ENCODE peak calls at places on chromosomes 5 and 9, in nine cellular contexts. G is mucosa of gallbladder; A is activated CD4-positive, alpha-beta T cell treated with anti-CD3 and anti-CD28 coated beads for 36 hours; Y is astrocyte of the spinal cord; R is Kasumi-1; H is activated CD8-positive, alpha-beta memory T cell treated with anti-CD3 and anti-CD28 coated beads, Interleukin-2, amount 50 U/mL, for 4 hours; B is activated naive CD4-positive, alpha-beta T cell treated with Interleukin-2 at 50 U/mL for 16 hours; V is OCI-LY7; T is fibroblast of the conjunctiva. U is an unnamed sample.

GRCh38 chr5:137921931-137922330 is 32.7 kb downstream of the PKD2L2 start:
- DNase-seq in G (no peak), A (no peak), Y (peak; percentile 43), R (no peak), H (no peak), B (no peak), V (no peak), T (no peak), U (no peak)

GRCh38 chr9:35938474-35939145 is 19.3 kb downstream of the OR2S2 start:
- DNase-seq in G (no peak), A (no peak), Y (no peak), R (no peak), H (no peak), B (no peak), V (peak; percentile 37), T (no peak), U (no peak)

GRCh38 chr5:73171495-73171894 is 1.5 kb upstream of the TMEM174 start:
- DNase-seq in G (no peak), A (no peak), Y (no peak), R (no peak), H (no peak), B (no peak), V (no peak), T (no peak), U (no peak)

GRCh38 chr9:82167296-82167695 is 178.7 kb downstream of the SPATA31D1 start:
- DNase-seq in G (no peak), A (no peak), Y (no peak), R (no peak), H (no peak), B (no peak), V (no peak), T (no peak), U (no peak)

GRCh38 chr5:111668713-111669112 is 88.3 kb downstream of the NREP start:
- DNase-seq in G (no peak), A (no peak), Y (no peak), R (no peak), H (no peak), B (no peak), V (no peak), T (no peak), U (no peak)

GRCh38 chr5:56522972-56523371 is 289.8 kb upstream of the ANKRD55 start:
- DNase-seq in G (no peak), A (no peak), Y (no peak), R (no peak), H (no peak), B (no peak), V (no peak), T (no peak), U (no peak)

GRCh38 chr9:89425024-89425805 is 72.7 kb downstream of the SEMA4D start:
- DNase-seq in G (no peak), A (no peak), Y (peak; percentile 9), R (no peak), H (peak; percentile 51), B (no peak), V (no peak), T (no peak), U (peak; percentile 25)

GRCh38 chr9:124384849-124385248 is 30.4 kb downstream of the PSMB7 start:
- DNase-seq in G (no peak), A (no peak), Y (no peak), R (no peak), H (no peak), B (no peak), V (no peak), T (no peak), U (no peak)

GRCh38 chr9:16787724-16788123 is 82.7 kb downstream of the BNC2 start:
- DNase-seq in G (no peak), A (no peak), Y (peak; percentile 34), R (no peak), H (no peak), B (no peak), V (no peak), T (no peak), U (no peak)

GRCh38 chr5:178435321-178436238 is 154.6 kb downstream of the COL23A1 start:
- DNase-seq in G (no peak), A (no peak), Y (no peak), R (no peak), H (no peak), B (no peak), V (no peak), T (no peak), U (no peak)

GRCh38 chr9:120099064-120099463 is 480.9 kb downstream of the CDK5RAP2 start:
- DNase-seq in G (no peak), A (no peak), Y (no peak), R (no peak), H (no peak), B (no peak), V (no peak), T (no peak), U (no peak)

GRCh38 chr5:73120222-73121108 is at the start of gene TMEM171:
- DNase-seq in G (peak; percentile 45), A (peak; percentile 10), Y (peak; percentile 37), R (peak; percentile 3), H (no peak), B (no peak), V (no peak), T (no peak), U (no peak)

GRCh38 chr9:131700765-131701433 is 39.0 kb downstream of the RAPGEF1 start:
- DNase-seq in G (no peak), A (no peak), Y (no peak), R (peak; percentile 22), H (no peak), B (no peak), V (no peak), T (no peak), U (no peak)

GRCh38 chr9:109730228-109730627 is 49.8 kb upstream of the PALM2AKAP2 start:
- DNase-seq in G (peak; percentile 26), A (no peak), Y (no peak), R (no peak), H (no peak), B (no peak), V (no peak), T (no peak), U (no peak)

GRCh38 chr9:120985759-120986353 is 59.3 kb upstream of the TRAF1 start:
- DNase-seq in G (peak; percentile 12), A (no peak), Y (peak; percentile 64), R (peak; percentile 71), H (no peak), B (no peak), V (peak; percentile 76), T (peak; percentile 51), U (no peak)

GRCh38 chr9:109013678-109014145 is 413 bp upstream of the CTNNAL1 start:
- DNase-seq in G (no peak), A (no peak), Y (no peak), R (no peak), H (no peak), B (no peak), V (no peak), T (peak; percentile 41), U (no peak)

GRCh38 chr5:107670028-107670926 is 460 bp downstream of the EFNA5 start:
- DNase-seq in G (no peak), A (peak; percentile 42), Y (peak; percentile 47), R (peak; percentile 22), H (no peak), B (no peak), V (no peak), T (no peak), U (no peak)

GRCh38 chr5:128101676-128102075 is 18.1 kb downstream of the SLC12A2 start:
- DNase-seq in G (no peak), A (no peak), Y (no peak), R (no peak), H (no peak), B (no peak), V (no peak), T (no peak), U (no peak)

GRCh38 chr9:127870887-127871286 is 6.6 kb downstream of the AK1 start:
- DNase-seq in G (no peak), A (no peak), Y (no peak), R (no peak), H (no peak), B (no peak), V (no peak), T (no peak), U (no peak)

GRCh38 chr5:82205005-82205404 is 73.1 kb downstream of the RPS23 start:
- DNase-seq in G (no peak), A (no peak), Y (no peak), R (no peak), H (no peak), B (no peak), V (no peak), T (no peak), U (no peak)

GRCh38 chr5:139413963-139414362 is 10.1 kb upstream of the SPATA24 start:
- DNase-seq in G (no peak), A (peak; percentile 58), Y (no peak), R (no peak), H (no peak), B (no peak), V (no peak), T (no peak), U (no peak)

GRCh38 chr9:96556701-96557461 is 62.8 kb downstream of the CDC14B start:
- DNase-seq in G (no peak), A (no peak), Y (no peak), R (no peak), H (no peak), B (no peak), V (no peak), T (no peak), U (no peak)

GRCh38 chr9:133468374-133468773 is 8.6 kb downstream of the CACFD1 start:
- DNase-seq in G (no peak), A (no peak), Y (no peak), R (no peak), H (no peak), B (no peak), V (no peak), T (no peak), U (no peak)

GRCh38 chr9:112969730-112970129 is 42.3 kb downstream of the ZNF883 start:
- DNase-seq in G (no peak), A (no peak), Y (no peak), R (no peak), H (no peak), B (no peak), V (no peak), T (no peak), U (no peak)

GRCh38 chr5:126591549-126591948 is 3.5 kb downstream of the ALDH7A1 start:
- DNase-seq in G (no peak), A (no peak), Y (no peak), R (no peak), H (no peak), B (no peak), V (no peak), T (no peak), U (no peak)

GRCh38 chr9:105357937-105358336 is 89.9 kb upstream of the FSD1L start:
- DNase-seq in G (no peak), A (no peak), Y (no peak), R (no peak), H (no peak), B (no peak), V (peak; percentile 47), T (no peak), U (no peak)

GRCh38 chr5:116359575-116359974 is 215.0 kb downstream of the SEMA6A start:
- DNase-seq in G (no peak), A (no peak), Y (no peak), R (peak; percentile 78), H (no peak), B (no peak), V (no peak), T (no peak), U (no peak)

GRCh38 chr9:16179566-16179965 is 626.7 kb downstream of the CCDC171 start:
- DNase-seq in G (no peak), A (peak; percentile 35), Y (no peak), R (no peak), H (peak; percentile 24), B (no peak), V (no peak), T (no peak), U (no peak)

GRCh38 chr9:129253820-129254381 is 75.8 kb upstream of the IER5L start:
- DNase-seq in G (no peak), A (no peak), Y (peak; percentile 46), R (no peak), H (no peak), B (no peak), V (no peak), T (no peak), U (no peak)

GRCh38 chr5:50968296-50969206 is 302.1 kb downstream of the PARP8 start:
- DNase-seq in G (no peak), A (no peak), Y (no peak), R (no peak), H (no peak), B (no peak), V (no peak), T (no peak), U (no peak)

GRCh38 chr9:130380920-130381469 is 63.8 kb upstream of the ASS1 start:
- DNase-seq in G (no peak), A (no peak), Y (no peak), R (no peak), H (no peak), B (no peak), V (no peak), T (no peak), U (no peak)

U was measured in chondrocyte.